ENCODE peak calls at places on chromosomes 7 and 10, in six cellular contexts. T is H1, L is A549, O is GM12891, G is spleen, C is tibial nerve. P is an unnamed sample.

GRCh38 chr10:87862644-87863101 is 660 bp downstream of the KLLN start:
- DNase-seq in T (no peak), L (no peak), O (peak; percentile 28), G (no peak), C (no peak), P (peak; percentile 30)

GRCh38 chr7:55387062-55387965 is 22.2 kb downstream of the LANCL2 start:
- DNase-seq in T (no peak), L (peak; percentile 44), O (no peak), G (no peak), C (no peak), P (no peak)

GRCh38 chr10:81179805-81180452 is 642.2 kb downstream of the SH2D4B start:
- DNase-seq in T (no peak), L (peak; percentile 36), O (no peak), G (no peak), C (no peak), P (no peak)

GRCh38 chr10:129764901-129765663 is 199.0 kb downstream of the EBF3 start:
- DNase-seq in T (peak; percentile 33), L (no peak), O (no peak), G (peak; percentile 37), C (no peak), P (no peak)

GRCh38 chr10:7942859-7943258 is 111.6 kb upstream of the GATA3 start:
- DNase-seq in T (no peak), L (no peak), O (no peak), G (no peak), C (no peak), P (no peak)

GRCh38 chr7:135855836-135856235 is 107.2 kb upstream of the FAM180A start:
- DNase-seq in T (no peak), L (no peak), O (no peak), G (no peak), C (no peak), P (no peak)

GRCh38 chr10:48509974-48510692 is 94.7 kb downstream of the ARHGAP22 start:
- DNase-seq in T (peak; percentile 49), L (peak; percentile 22), O (no peak), G (peak; percentile 52), C (no peak), P (no peak)

GRCh38 chr7:131328387-131329175 is 905 bp downstream of the MKLN1 start:
- DNase-seq in T (no peak), L (no peak), O (no peak), G (no peak), C (peak; percentile 31), P (no peak)

GRCh38 chr10:87551324-87551723 is 46.6 kb downstream of the MINPP1 start:
- DNase-seq in T (no peak), L (no peak), O (no peak), G (no peak), C (no peak), P (no peak)

GRCh38 chr10:48266528-48266927 is 8.0 kb downstream of the FRMPD2 start:
- DNase-seq in T (peak; percentile 33), L (no peak), O (no peak), G (no peak), C (no peak), P (no peak)

GRCh38 chr7:3961857-3962503 is 660.9 kb downstream of the SDK1 start:
- DNase-seq in T (no peak), L (no peak), O (no peak), G (no peak), C (no peak), P (no peak)

GRCh38 chr10:119388849-119389345 is 153.6 kb downstream of the RGS10 start:
- DNase-seq in T (no peak), L (no peak), O (no peak), G (no peak), C (no peak), P (no peak)

GRCh38 chr7:151566897-151567320 is 47.2 kb upstream of the RHEB start:
- DNase-seq in T (no peak), L (no peak), O (no peak), G (no peak), C (no peak), P (no peak)

GRCh38 chr10:54854389-54854788 is 53.4 kb upstream of the PCDH15 start:
- DNase-seq in T (no peak), L (no peak), O (no peak), G (no peak), C (no peak), P (no peak)

GRCh38 chr10:110007171-110007700 is 548 bp upstream of the ADD3 start:
- DNase-seq in T (no peak), L (peak; percentile 32), O (peak; percentile 35), G (no peak), C (no peak), P (peak; percentile 45)

GRCh38 chr7:19248681-19249080 is 103.5 kb upstream of the FERD3L start:
- DNase-seq in T (no peak), L (no peak), O (no peak), G (no peak), C (no peak), P (no peak)

GRCh38 chr10:50621981-50622496 is 1.7 kb downstream of the SGMS1 start:
- DNase-seq in T (peak; percentile 59), L (peak; percentile 85), O (peak; percentile 9), G (peak; percentile 93), C (peak; percentile 99), P (peak; percentile 36)

GRCh38 chr10:50622497-50623298 is 1.1 kb downstream of the SGMS1 start:
- DNase-seq in T (no peak), L (peak; percentile 17), O (peak; percentile 15), G (peak; percentile 90), C (peak; percentile 40), P (no peak)

GRCh38 chr10:50624866-50625491 is 1.2 kb upstream of the SGMS1 start:
- DNase-seq in T (no peak), L (peak; percentile 86), O (peak; percentile 71), G (no peak), C (peak; percentile 57), P (peak; percentile 65)

GRCh38 chr10:50624154-50624865 is 554 bp upstream of the SGMS1 start:
- DNase-seq in T (peak; percentile 99), L (peak; percentile 96), O (peak; percentile 76), G (peak; percentile 99), C (peak; percentile 89), P (peak; percentile 76)

DNA sequence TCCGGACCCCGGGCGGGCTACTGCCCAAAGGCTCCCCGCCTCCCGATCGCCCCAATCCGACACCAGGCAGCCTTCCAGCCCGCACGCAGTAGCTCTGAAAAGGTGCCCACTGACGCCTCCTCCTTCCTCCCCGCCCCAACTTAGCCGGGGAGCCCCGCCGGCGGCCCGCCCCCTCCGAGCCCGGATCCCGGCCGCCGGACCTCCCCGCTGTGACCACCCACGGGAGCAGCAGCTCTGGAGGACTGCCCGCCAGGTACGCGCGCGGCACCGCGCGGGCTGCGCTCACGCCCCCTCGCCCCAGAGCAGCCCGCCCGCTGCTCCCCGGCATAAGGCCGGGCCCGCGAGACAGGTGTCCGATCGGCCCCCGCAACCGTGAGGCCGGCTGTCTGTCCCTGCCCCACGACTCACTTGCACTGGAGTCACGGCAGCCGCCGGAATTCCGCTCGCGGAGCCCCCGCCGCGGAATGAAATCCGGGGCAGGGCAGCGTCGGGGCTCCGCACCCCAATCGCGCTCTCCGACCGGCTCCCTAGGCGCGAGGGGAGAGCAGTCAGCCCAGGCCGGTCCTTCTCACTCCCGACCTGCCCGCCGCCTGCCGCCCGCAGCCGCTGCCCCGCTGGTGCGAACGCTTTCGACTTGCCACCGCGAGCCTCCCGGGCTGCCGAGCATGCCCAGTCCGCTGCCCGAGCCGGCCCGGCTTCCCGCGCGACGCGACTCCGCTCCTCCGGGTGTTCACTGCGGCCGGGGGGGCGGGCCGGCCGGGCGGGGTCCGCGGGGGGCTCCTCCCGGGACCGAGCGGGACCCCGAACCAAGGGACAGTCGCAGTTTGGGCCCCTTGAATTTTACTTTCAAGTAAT is at the start of gene SGMS1:
- DNase-seq in T (peak; percentile 84), L (peak; percentile 86), O (peak; percentile 74), G (peak; percentile 97), C (peak; percentile 69), P (peak; percentile 77)
- TF ChIP-seq POLR2A in T (no peak), L (peak; percentile 61), O (no peak), G (peak; percentile 25), C (peak; percentile 65), P (no peak)

GRCh38 chr7:2738110-2738509 is 50.1 kb downstream of the AMZ1 start:
- DNase-seq in T (no peak), L (no peak), O (no peak), G (peak; percentile 70), C (peak; percentile 52), P (no peak)
- TF ChIP-seq POLR2A in T (no peak), L (no peak), O (no peak), G (no peak), C (no peak), P (no peak)

DNA sequence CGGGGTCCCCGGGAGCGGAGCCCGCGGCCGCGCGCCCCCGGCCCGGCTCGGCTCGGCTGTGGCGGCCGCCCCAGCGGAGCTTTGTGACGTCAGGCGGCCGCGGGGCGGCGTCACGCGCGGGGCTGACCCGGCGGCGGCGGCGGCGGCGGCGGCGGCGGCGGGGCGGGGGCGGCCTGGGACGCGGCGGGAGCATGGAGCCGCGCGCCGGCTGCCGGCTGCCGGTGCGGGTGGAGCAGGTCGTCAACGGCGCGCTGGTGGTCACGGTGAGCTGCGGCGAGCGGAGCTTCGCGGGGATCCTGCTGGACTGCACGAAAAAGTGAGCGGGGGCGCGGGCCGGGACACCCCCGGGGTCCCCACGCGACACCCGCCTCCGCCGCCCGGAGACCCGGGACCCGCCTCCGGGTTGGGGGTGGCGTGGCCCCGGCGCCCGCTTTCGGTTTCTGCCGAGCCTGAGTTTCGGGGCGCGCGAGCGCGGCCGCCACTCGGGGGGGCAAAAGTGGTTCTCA is at the start of gene PWWP2B:
- DNase-seq in T (no peak), L (no peak), O (peak; percentile 75), G (peak; percentile 94), C (no peak), P (no peak)
- TF ChIP-seq POLR2A in T (no peak), L (peak; percentile 45), O (no peak), G (no peak), C (peak; percentile 79), P (no peak)

GRCh38 chr10:1128649-1129048 is 72.5 kb downstream of the WDR37 start:
- DNase-seq in T (no peak), L (no peak), O (no peak), G (no peak), C (no peak), P (no peak)

GRCh38 chr10:1132584-1132983 is 76.4 kb downstream of the WDR37 start:
- DNase-seq in T (peak; percentile 40), L (no peak), O (no peak), G (no peak), C (no peak), P (no peak)

GRCh38 chr10:1130226-1130625 is 74.0 kb downstream of the WDR37 start:
- DNase-seq in T (peak; percentile 29), L (no peak), O (no peak), G (no peak), C (no peak), P (no peak)

GRCh38 chr10:1133495-1134045 is 77.4 kb downstream of the WDR37 start:
- DNase-seq in T (peak; percentile 32), L (no peak), O (no peak), G (no peak), C (no peak), P (no peak)

DNA sequence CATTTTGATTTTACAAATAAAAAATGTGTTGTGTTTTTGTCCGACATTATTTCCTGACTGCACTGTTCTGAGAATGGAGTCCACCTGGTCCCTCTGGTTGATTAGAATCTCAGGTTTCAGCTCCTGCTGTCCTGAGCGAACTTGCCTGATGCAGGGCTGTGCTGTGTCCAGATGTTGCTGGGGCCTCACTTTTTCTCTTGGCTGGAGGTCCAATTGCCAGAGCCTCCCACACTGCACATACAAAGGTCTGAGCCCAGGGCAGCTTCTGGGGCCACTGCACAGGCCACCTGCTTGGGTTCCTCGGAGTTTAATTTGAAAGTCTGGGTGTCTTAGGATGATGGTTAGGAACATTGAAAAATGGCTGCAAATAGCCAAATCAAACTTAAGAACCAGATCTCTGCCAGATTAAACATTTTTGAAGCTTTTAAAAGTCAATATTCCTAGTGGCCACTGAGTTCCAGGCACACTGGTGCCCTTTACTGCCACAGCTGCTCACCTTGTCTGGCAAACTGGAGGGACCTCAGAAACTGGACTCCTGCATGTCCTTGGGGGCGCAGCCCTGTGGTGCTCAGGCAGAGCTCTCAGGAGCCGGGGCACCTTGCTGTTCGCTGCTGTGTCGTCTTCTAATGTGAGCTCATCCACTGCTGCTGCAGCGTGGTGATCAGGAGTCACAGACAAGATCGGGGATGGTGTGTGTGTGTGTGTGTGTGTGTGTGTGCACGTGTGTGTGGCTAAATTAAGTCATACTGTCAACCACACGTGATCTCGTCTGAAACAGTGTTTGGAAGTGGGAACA is 75.0 kb downstream of the WDR37 start:
- DNase-seq in T (peak; percentile 38), L (no peak), O (no peak), G (no peak), C (no peak), P (no peak)
- TF ChIP-seq POLR2A in T (no peak), L (no peak), O (no peak), G (no peak), C (no peak), P (no peak)